ENCODE peak calls at places on chromosome 3, in five cellular contexts. K, Z, D, M and I are unnamed samples.
A peak's percentile ranks its signal among the peaks of the same experiment; 100 is the strongest.

GRCh38 chr3:81554805-81555204 is 206.6 kb downstream of the GBE1 start:
- DNase-seq in K (no peak), Z (no peak), D (no peak), M (no peak), I (no peak)

GRCh38 chr3:135190658-135191057 is 395.6 kb downstream of the EPHB1 start:
- DNase-seq in K (no peak), Z (no peak), D (no peak), M (no peak), I (no peak)

GRCh38 chr3:145243875-145244274 is 917.1 kb downstream of the PLOD2 start:
- DNase-seq in K (no peak), Z (no peak), D (no peak), M (no peak), I (no peak)

GRCh38 chr3:105425153-105425502 is 58.4 kb downstream of the ALCAM start:
- DNase-seq in K (no peak), Z (no peak), D (no peak), M (no peak), I (no peak)

GRCh38 chr3:72694398-72694797 is 153.8 kb downstream of the SHQ1 start:
- DNase-seq in K (no peak), Z (no peak), D (no peak), M (no peak), I (no peak)

GRCh38 chr3:29655016-29655415 is 374.1 kb downstream of the RBMS3 start:
- DNase-seq in K (no peak), Z (no peak), D (no peak), M (no peak), I (no peak)

GRCh38 chr3:161274691-161275298 is 53.7 kb downstream of the NMD3 start:
- DNase-seq in K (peak; percentile 13), Z (peak; percentile 58), D (no peak), M (no peak), I (peak; percentile 51)

GRCh38 chr3:71868891-71869290 is 83.9 kb upstream of the PROK2 start:
- DNase-seq in K (no peak), Z (no peak), D (no peak), M (no peak), I (no peak)

GRCh38 chr3:194279701-194280360 is 71.3 kb downstream of the CPN2 start:
- DNase-seq in K (no peak), Z (no peak), D (no peak), M (no peak), I (no peak)

GRCh38 chr3:129553771-129554170 is 10.8 kb downstream of the H1-8 start:
- DNase-seq in K (no peak), Z (peak; percentile 64), D (no peak), M (no peak), I (no peak)

GRCh38 chr3:28198161-28198560 is 43.3 kb upstream of the CMC1 start:
- DNase-seq in K (no peak), Z (no peak), D (no peak), M (no peak), I (no peak)

GRCh38 chr3:134073583-134073945 is 43.8 kb upstream of the SLCO2A1 start:
- DNase-seq in K (no peak), Z (no peak), D (no peak), M (no peak), I (no peak)

GRCh38 chr3:114437897-114438296 is 144.1 kb downstream of the TIGIT start:
- DNase-seq in K (no peak), Z (no peak), D (no peak), M (no peak), I (no peak)

GRCh38 chr3:114436182-114436581 is 142.4 kb downstream of the TIGIT start:
- DNase-seq in K (no peak), Z (no peak), D (no peak), M (no peak), I (no peak)

GRCh38 chr3:114432356-114432755 is 138.5 kb downstream of the TIGIT start:
- DNase-seq in K (no peak), Z (no peak), D (no peak), M (no peak), I (no peak)

GRCh38 chr3:114439279-114439678 is 145.5 kb downstream of the TIGIT start:
- DNase-seq in K (no peak), Z (no peak), D (no peak), M (no peak), I (no peak)

GRCh38 chr3:114435733-114436132 is 141.9 kb downstream of the TIGIT start:
- DNase-seq in K (no peak), Z (no peak), D (no peak), M (no peak), I (no peak)
- TF ChIP-seq KDM1A in K (no peak), Z (no peak), D (no peak), M (no peak), I (no peak)

DNA sequence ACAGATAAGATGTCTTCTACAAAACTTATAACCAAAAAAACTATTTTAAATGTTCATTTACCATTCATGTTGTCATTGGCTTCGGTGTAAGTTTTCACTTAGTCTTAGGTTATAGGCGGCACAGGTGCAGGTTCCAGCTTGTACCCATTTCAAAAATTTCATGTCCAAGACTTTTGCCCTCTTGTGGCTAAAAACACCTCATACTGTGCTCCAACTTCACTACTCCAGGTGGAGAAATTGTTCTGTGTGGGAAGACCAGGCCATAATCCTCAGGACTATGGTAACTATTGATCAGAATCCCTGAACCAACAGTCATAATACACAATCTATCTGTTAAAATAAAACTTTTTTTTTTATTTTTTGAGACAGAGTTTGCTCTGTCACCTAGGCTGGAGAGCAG is 95.2 kb upstream of the ATP11B start:
- DNase-seq in K (no peak), Z (no peak), D (no peak), M (no peak), I (no peak)
- TF ChIP-seq KDM1A in K (no peak), Z (no peak), D (no peak), M (no peak), I (no peak)

DNA sequence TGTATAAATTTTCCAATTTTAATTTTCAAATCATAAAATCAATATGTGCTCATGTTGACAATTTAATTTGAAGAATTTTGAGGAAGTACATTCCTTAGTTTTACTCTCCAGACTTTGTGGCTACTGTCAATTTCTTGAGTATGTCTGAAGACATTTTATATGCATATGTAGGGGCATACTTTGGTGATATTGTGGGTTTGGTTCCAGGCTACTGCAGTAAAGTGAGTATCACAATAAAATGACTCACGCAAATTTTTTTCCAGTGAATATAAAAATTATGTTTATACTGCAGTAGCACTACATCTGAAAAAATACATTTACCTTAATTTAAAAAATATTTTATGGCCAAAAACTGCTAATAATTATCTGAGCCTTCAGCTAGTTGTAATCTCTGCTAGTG is 123.2 kb upstream of the PLCL2 start:
- DNase-seq in K (no peak), Z (no peak), D (no peak), M (no peak), I (no peak)
- TF ChIP-seq KDM1A in K (no peak), Z (no peak), D (no peak), M (no peak), I (no peak)

GRCh38 chr3:183508818-183509217 is 46.7 kb downstream of the KLHL6 start:
- DNase-seq in K (no peak), Z (no peak), D (no peak), M (no peak), I (no peak)

GRCh38 chr3:183517656-183518055 is 37.9 kb downstream of the KLHL6 start:
- DNase-seq in K (no peak), Z (no peak), D (no peak), M (no peak), I (no peak)

GRCh38 chr3:183514048-183514447 is 41.5 kb downstream of the KLHL6 start:
- DNase-seq in K (no peak), Z (no peak), D (no peak), M (no peak), I (no peak)

GRCh38 chr3:183515968-183516851 is 39.3 kb downstream of the KLHL6 start:
- DNase-seq in K (no peak), Z (no peak), D (no peak), M (peak; percentile 77), I (no peak)

DNA sequence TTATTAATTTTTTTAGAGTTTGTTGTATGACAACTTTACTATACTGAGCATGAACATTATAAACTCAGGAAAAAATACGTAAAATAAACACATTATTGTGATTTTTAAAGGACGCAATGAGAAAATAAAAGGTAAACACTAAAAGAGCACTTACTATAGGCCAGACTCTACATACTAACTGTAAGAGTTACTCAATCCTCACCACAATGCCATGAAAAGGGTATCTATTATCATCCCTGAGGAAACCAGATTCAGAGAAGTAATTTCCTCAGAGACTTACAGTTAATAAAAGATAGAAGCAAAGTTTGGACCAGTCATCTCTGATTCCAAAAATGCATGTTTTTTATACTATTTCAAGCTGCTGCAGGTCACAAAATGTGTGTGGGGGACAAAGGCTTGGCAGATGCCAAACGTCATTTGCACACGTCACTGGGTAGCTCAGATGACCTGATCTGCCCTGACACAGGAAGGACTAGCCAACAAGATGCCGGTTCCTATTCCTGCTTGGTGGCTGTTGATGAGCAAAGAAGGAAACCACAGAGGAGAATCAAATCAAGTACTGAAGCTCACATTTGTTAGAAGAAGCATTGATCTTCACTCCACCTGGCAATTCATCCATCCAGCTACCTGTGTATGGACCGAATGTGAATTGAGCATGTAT is 42.3 kb downstream of the KLHL6 start:
- DNase-seq in K (no peak), Z (no peak), D (no peak), M (no peak), I (no peak)
- TF ChIP-seq KDM1A in K (no peak), Z (no peak), D (no peak), M (no peak), I (no peak)

DNA sequence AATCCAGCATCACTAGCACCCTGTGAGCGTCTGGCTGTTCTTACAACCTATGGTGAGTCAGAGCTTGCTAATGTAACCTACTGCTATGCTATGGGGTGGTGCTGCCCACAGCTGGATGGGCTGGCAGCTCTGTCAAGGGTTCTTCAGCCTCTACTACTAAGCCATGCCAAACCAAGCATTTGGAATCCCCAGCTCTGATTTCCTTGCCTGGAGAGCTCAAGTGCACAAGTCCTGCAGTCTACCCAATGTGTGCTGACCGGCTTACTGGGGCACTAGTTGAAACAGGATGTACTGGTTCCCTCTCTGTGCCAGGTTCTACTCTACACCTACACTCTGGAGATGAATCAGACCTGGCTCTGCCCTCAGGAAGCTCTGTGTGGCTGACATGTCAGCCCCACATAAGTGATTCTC is 4.2 kb downstream of the TEX264 start:
- DNase-seq in K (no peak), Z (no peak), D (no peak), M (no peak), I (no peak)
- TF ChIP-seq KDM1A in K (no peak), Z (no peak), D (no peak), M (no peak), I (no peak)

GRCh38 chr3:23981955-23982354 is 36.9 kb downstream of the NR1D2 start:
- DNase-seq in K (no peak), Z (no peak), D (no peak), M (no peak), I (no peak)
- TF ChIP-seq KDM1A in K (no peak), Z (no peak), D (no peak), M (no peak), I (no peak)

GRCh38 chr3:50503504-50503903 is at the start of gene CACNA2D2:
- DNase-seq in K (no peak), Z (peak; percentile 82), D (peak; percentile 33), M (no peak), I (no peak)
- TF ChIP-seq KDM1A in K (no peak), Z (no peak), D (no peak), M (no peak), I (no peak)

GRCh38 chr3:173745952-173746682 is 348.6 kb downstream of the NLGN1 start:
- DNase-seq in K (no peak), Z (no peak), D (no peak), M (no peak), I (no peak)
- TF ChIP-seq KDM1A in K (no peak), Z (no peak), D (no peak), M (no peak), I (no peak)